ENCODE peak calls at places on chromosome 3, in seven cellular contexts. One of them, this sample, is unnamed.

GRCh38 chr3:12308517-12308916 is 19.6 kb downstream of the PPARG start:
- DNase-seq in activated T-cell treated with anti-CD3 and anti-CD28 coated beads for 1 hour: no peak
- DNase-seq in HCT116: peak
- DNase-seq in stimulated activated CD8-positive, alpha-beta memory T cell treated with anti-CD3 and anti-CD28 coated beads, Interleukin-7, amount 100 ng/mL, for 24 hours: no peak
- DNase-seq in A549: peak
- DNase-seq in NCI-H2081 treated with DMSO at 0.1 percent for 48 hours: no peak
- DNase-seq in NAMALWA: no peak
- DNase-seq in this sample: peak

GRCh38 chr3:194148383-194148782 is 12.4 kb downstream of the HES1 start:
- DNase-seq in NCI-H2081 treated with DMSO at 0.1 percent for 48 hours: no peak
- DNase-seq in HCT116: no peak
- DNase-seq in stimulated activated CD8-positive, alpha-beta memory T cell treated with anti-CD3 and anti-CD28 coated beads, Interleukin-7, amount 100 ng/mL, for 24 hours: no peak
- DNase-seq in activated T-cell treated with anti-CD3 and anti-CD28 coated beads for 1 hour: no peak
- DNase-seq in NAMALWA: no peak
- DNase-seq in A549: no peak
- DNase-seq in this sample: no peak

GRCh38 chr3:69400688-69401087 is 14.8 kb upstream of the FRMD4B start:
- DNase-seq in activated T-cell treated with anti-CD3 and anti-CD28 coated beads for 1 hour: no peak
- DNase-seq in HCT116: no peak
- DNase-seq in NAMALWA: no peak
- DNase-seq in A549: no peak
- DNase-seq in NCI-H2081 treated with DMSO at 0.1 percent for 48 hours: no peak
- DNase-seq in stimulated activated CD8-positive, alpha-beta memory T cell treated with anti-CD3 and anti-CD28 coated beads, Interleukin-7, amount 100 ng/mL, for 24 hours: no peak
- DNase-seq in this sample: no peak

GRCh38 chr3:197599089-197599765 is 43.5 kb upstream of the BDH1 start:
- DNase-seq in NCI-H2081 treated with DMSO at 0.1 percent for 48 hours: no peak
- DNase-seq in activated T-cell treated with anti-CD3 and anti-CD28 coated beads for 1 hour: peak
- DNase-seq in A549: peak
- DNase-seq in NAMALWA: peak
- DNase-seq in stimulated activated CD8-positive, alpha-beta memory T cell treated with anti-CD3 and anti-CD28 coated beads, Interleukin-7, amount 100 ng/mL, for 24 hours: peak
- DNase-seq in HCT116: peak
- DNase-seq in this sample: no peak

GRCh38 chr3:46906471-46907058 is 29.0 kb downstream of the PTH1R start:
- DNase-seq in NAMALWA: no peak
- DNase-seq in HCT116: no peak
- DNase-seq in NCI-H2081 treated with DMSO at 0.1 percent for 48 hours: no peak
- DNase-seq in stimulated activated CD8-positive, alpha-beta memory T cell treated with anti-CD3 and anti-CD28 coated beads, Interleukin-7, amount 100 ng/mL, for 24 hours: no peak
- DNase-seq in activated T-cell treated with anti-CD3 and anti-CD28 coated beads for 1 hour: no peak
- DNase-seq in A549: no peak
- DNase-seq in this sample: no peak

GRCh38 chr3:157493627-157494550 is 9.3 kb downstream of the VEPH1 start:
- DNase-seq in activated T-cell treated with anti-CD3 and anti-CD28 coated beads for 1 hour: no peak
- DNase-seq in NCI-H2081 treated with DMSO at 0.1 percent for 48 hours: peak
- DNase-seq in stimulated activated CD8-positive, alpha-beta memory T cell treated with anti-CD3 and anti-CD28 coated beads, Interleukin-7, amount 100 ng/mL, for 24 hours: no peak
- DNase-seq in NAMALWA: peak
- DNase-seq in HCT116: peak
- DNase-seq in A549: peak
- DNase-seq in this sample: no peak

GRCh38 chr3:42270561-42270960 is 4.6 kb upstream of the CCK start:
- DNase-seq in stimulated activated CD8-positive, alpha-beta memory T cell treated with anti-CD3 and anti-CD28 coated beads, Interleukin-7, amount 100 ng/mL, for 24 hours: no peak
- DNase-seq in A549: no peak
- DNase-seq in NAMALWA: no peak
- DNase-seq in activated T-cell treated with anti-CD3 and anti-CD28 coated beads for 1 hour: no peak
- DNase-seq in HCT116: no peak
- DNase-seq in NCI-H2081 treated with DMSO at 0.1 percent for 48 hours: no peak
- DNase-seq in this sample: no peak

GRCh38 chr3:188415196-188415595 is 261.2 kb downstream of the LPP start:
- DNase-seq in A549: no peak
- DNase-seq in NAMALWA: no peak
- DNase-seq in HCT116: no peak
- DNase-seq in NCI-H2081 treated with DMSO at 0.1 percent for 48 hours: no peak
- DNase-seq in stimulated activated CD8-positive, alpha-beta memory T cell treated with anti-CD3 and anti-CD28 coated beads, Interleukin-7, amount 100 ng/mL, for 24 hours: no peak
- DNase-seq in activated T-cell treated with anti-CD3 and anti-CD28 coated beads for 1 hour: no peak
- DNase-seq in this sample: no peak

GRCh38 chr3:22245122-22245521 is 494.1 kb upstream of the ZNF385D start:
- DNase-seq in HCT116: no peak
- DNase-seq in stimulated activated CD8-positive, alpha-beta memory T cell treated with anti-CD3 and anti-CD28 coated beads, Interleukin-7, amount 100 ng/mL, for 24 hours: no peak
- DNase-seq in activated T-cell treated with anti-CD3 and anti-CD28 coated beads for 1 hour: no peak
- DNase-seq in NCI-H2081 treated with DMSO at 0.1 percent for 48 hours: no peak
- DNase-seq in NAMALWA: no peak
- DNase-seq in A549: peak
- DNase-seq in this sample: peak